ENCODE peak calls at places on chromosome 6, in five cellular contexts. H is mammary epithelial cell, Q is GM23248, T is HCT116, Z is hepatocyte. M is an unnamed sample.

GRCh38 chr6:67165606-67166005 is 1458.6 kb upstream of the EYS start:
- DNase-seq in H (no peak), T (no peak), Q (no peak), Z (no peak), M (no peak)

GRCh38 chr6:87936065-87936464 is 111.6 kb upstream of the SPACA1 start:
- DNase-seq in Q (no peak), H (no peak), Z (no peak), T (no peak), M (no peak)

GRCh38 chr6:31396422-31397152 is 6.8 kb upstream of the MICA start:
- DNase-seq in Q (peak), Z (peak), H (peak), T (peak), M (peak)

GRCh38 chr6:35497571-35498406 is 910 bp upstream of the TEAD3 start:
- DNase-seq in Z (peak), T (no peak), H (peak), Q (peak), M (peak)

GRCh38 chr6:124040655-124041054 is 237.0 kb downstream of the NKAIN2 start:
- DNase-seq in H (no peak), T (no peak), Q (no peak), Z (no peak), M (no peak)

GRCh38 chr6:33724281-33725023 is 13.0 kb upstream of the UQCC2 start:
- DNase-seq in Z (no peak), H (no peak), Q (no peak), T (no peak), M (no peak)

GRCh38 chr6:148247386-148248063 is 95.1 kb upstream of the SASH1 start:
- DNase-seq in H (no peak), T (no peak), Q (no peak), Z (no peak), M (no peak)

GRCh38 chr6:20416567-20417345 is 15.1 kb downstream of the E2F3 start:
- DNase-seq in Z (no peak), H (no peak), T (no peak), Q (no peak), M (no peak)

GRCh38 chr6:12012566-12013367 is 655 bp downstream of the HIVEP1 start:
- DNase-seq in T (no peak), Q (peak), Z (peak), H (peak), M (peak)

GRCh38 chr6:6418421-6418820 is 98.0 kb upstream of the F13A1 start:
- DNase-seq in Z (no peak), T (no peak), H (no peak), Q (no peak), M (no peak)
- H2AFZ ChIP-seq in Z (no peak), T (no peak), H (no peak), Q (no peak), M (no peak)

DNA sequence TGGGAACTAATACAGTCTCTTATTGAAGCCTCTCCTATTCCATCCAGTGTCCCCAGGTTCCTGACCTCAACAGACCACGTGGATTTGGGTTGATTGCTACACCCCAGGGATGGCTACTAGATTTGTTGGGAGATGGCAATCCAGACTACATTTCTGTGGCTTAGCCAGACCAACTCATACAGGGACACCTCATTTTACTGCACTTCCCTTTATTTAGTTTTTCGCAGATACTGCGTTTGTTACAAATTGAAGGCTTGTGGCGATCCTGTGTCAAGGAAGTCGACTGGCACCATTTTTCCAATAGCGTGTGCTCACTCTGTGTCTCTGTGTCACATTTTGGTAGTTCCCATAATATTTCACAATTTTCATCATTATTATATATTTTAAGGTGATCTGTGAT is 10.3 kb upstream of the MTRF1L start:
- DNase-seq in Z (no peak), Q (no peak), T (no peak), H (no peak), M (no peak)
- H3K27ac ChIP-seq in Z (no peak), Q (no peak), T (no peak), H (no peak), M (no peak)

DNA sequence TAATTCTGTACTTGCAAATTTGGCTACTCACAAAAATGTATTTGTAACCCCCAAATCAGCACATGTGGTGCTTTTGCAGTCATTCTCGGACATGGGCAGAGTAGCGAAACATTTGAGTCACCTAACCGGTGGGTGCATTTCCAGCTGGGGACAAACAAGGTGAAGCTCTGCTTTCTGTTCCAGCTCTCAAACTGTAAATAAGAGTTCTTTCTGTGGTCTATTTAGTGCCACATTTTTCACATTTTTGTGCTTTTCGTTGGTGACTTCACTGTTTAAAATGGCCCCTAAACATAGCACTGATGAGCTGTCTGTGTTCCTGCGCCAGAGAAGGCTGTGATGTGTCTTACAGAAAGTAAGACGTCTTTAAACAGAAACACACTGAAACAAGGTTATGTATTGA is 244.5 kb downstream of the CDC5L start:
- DNase-seq in Q (no peak), H (no peak), T (no peak), Z (no peak), M (no peak)
- H2AFZ ChIP-seq in Q (no peak), H (no peak), T (no peak), Z (no peak), M (no peak)

GRCh38 chr6:39203398-39203797 is 25.9 kb downstream of the KCNK5 start:
- DNase-seq in Q (no peak), Z (no peak), T (no peak), H (no peak), M (no peak)
- H3K27ac ChIP-seq in Q (no peak), Z (peak), T (peak), H (no peak), M (no peak)

DNA sequence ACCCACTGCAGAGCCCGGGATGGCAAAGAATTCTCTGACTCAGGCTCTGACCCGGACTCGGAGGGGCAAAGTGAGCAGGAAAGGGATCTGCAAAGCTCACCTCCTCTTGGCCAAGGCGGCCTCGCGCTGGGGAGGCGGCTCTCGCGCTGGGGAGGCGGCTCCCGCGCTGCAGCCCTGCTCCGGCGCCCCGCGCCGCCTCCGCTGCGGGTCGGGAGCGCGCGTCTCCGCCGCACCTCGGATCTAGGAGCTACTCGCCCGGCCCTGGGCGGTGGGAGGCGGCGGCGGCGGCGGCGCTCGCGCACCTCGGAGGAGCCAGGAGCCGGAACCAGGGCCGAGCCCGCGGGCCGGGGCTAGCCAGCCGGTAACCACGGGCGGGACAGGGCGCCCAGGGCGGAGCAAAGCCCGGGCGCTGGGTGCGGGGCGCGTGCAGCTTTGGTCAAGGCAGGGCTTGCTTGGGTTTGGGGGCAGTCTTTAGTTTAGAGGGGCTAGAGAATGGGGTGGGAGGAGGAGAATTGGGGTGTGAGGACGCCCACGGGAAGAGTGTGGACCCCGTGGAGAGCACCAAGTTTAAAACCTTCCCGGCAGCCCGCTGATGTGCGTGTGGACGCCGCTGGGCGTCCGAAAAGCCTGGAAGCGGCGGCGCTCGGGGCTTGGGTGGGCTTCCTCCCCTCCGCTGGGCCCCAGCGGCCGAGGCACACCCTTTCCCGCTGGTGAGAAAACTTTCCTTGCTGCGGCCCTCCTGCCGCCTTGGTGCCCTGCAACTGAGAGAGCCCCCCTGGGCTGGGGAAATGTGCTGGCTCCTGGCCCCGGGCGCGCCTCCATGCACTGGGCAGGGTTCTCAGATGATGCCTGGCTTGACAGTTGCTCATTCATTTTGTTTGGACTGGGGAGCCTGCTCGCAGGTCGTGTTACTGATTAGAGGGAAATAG is at the start of gene MRAP2:
- DNase-seq in H (peak), Z (peak), Q (peak), T (no peak), M (peak)
- H2AFZ ChIP-seq in H (peak), Z (peak), Q (peak), T (peak), M (peak)

GRCh38 chr6:132131351-132131750 is 180.2 kb upstream of the CCN2 start:
- DNase-seq in Z (no peak), T (no peak), H (no peak), Q (peak), M (no peak)
- H3K27ac ChIP-seq in Z (peak), T (no peak), H (peak), Q (peak), M (peak)

DNA sequence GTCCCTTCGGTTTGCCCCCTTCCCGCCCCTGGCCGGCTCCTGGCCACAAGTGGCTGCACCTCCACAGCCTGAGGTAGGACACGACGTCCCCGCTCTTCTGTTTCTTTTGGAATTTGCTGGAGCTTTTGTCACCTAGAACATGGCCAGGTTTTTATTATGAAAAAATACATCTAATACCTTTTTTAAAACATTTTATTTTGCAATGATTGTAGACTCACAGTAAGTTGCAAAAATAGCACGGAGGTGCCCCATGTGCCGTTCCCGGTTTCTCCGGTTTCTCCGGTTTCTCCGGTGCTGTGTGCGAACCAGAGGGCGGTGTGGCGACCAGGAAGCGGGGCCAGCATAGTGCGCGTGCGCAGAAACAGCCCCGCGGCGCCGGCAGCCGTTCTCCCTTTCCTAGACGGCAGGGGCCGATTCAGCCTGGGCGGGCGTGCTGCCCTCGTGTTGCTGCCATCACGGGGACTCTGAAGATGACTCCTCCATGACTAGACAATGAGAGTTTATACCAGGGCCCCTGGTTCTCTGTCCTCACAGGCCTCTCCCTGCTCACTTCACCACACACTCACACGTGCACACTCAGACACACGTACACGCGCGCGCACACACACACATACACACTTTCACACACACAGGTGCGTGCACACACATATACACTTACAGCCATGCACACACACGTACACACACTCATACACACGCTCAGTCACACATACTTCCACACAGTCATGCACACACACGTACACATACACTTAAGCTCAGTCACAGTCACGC is 102.1 kb downstream of the TMEM242 start:
- DNase-seq in H (peak), T (peak), Z (no peak), Q (peak), M (peak)
- H2AFZ ChIP-seq in H (peak), T (peak), Z (no peak), Q (peak), M (peak)

GRCh38 chr6:125220712-125221111 is 67.1 kb downstream of the TPD52L1 start:
- DNase-seq in Z (peak), T (no peak), H (peak), Q (peak), M (peak)
- H3K27ac ChIP-seq in Z (peak), T (no peak), H (no peak), Q (peak), M (no peak)